ENCODE peak calls at places on chromosomes 13 and 19, in five cellular contexts. K is lower lobe of right lung, X is uterus, S is left ventricle myocardium inferior, D is body of pancreas. L is an unnamed sample.

GRCh38 chr13:41049480-41049879 is 11.8 kb upstream of the WBP4 start:
- DNase-seq in S (no peak), K (no peak), D (no peak), X (no peak), L (no peak)

GRCh38 chr13:31545616-31546015 is 193.7 kb upstream of the RXFP2 start:
- DNase-seq in S (no peak), D (no peak), X (no peak), K (no peak), L (no peak)

GRCh38 chr13:100689191-100689590 is 14.6 kb upstream of the TMTC4 start:
- DNase-seq in S (no peak), X (no peak), K (no peak), D (no peak), L (no peak)

GRCh38 chr19:10292206-10292788 is 2.5 kb downstream of the ICAM5 start:
- DNase-seq in D (peak), S (peak), X (peak), K (peak), L (peak)

GRCh38 chr13:107192289-107192688 is 624.4 kb upstream of the ARGLU1 start:
- DNase-seq in D (no peak), K (peak), X (no peak), S (no peak), L (no peak)

GRCh38 chr13:51057001-51057400 is 54.1 kb downstream of the C13orf42 start:
- DNase-seq in D (no peak), S (no peak), X (no peak), K (no peak), L (no peak)

GRCh38 chr19:17950310-17951150 is 16.4 kb upstream of the KCNN1 start:
- DNase-seq in D (no peak), K (no peak), S (peak), X (no peak), L (no peak)

GRCh38 chr13:44188257-44188656 is 185.4 kb upstream of the SERP2 start:
- DNase-seq in K (no peak), S (no peak), X (no peak), D (no peak), L (no peak)

GRCh38 chr13:30194906-30195305 is 112.4 kb downstream of the KATNAL1 start:
- DNase-seq in S (no peak), X (no peak), K (no peak), D (no peak), L (no peak)

GRCh38 chr13:21164631-21165030 is 11.7 kb downstream of the SKA3 start:
- DNase-seq in X (no peak), S (no peak), K (no peak), D (no peak), L (no peak)

GRCh38 chr19:29666634-29667389 is 1.6 kb downstream of the PLEKHF1 start:
- DNase-seq in K (peak), D (peak), X (peak), S (peak), L (peak)

GRCh38 chr19:7213628-7214328 is 80.4 kb downstream of the INSR start:
- DNase-seq in D (no peak), S (no peak), K (no peak), X (no peak), L (no peak)

GRCh38 chr19:39830847-39831246 is 3.1 kb downstream of the DYRK1B start:
- DNase-seq in D (no peak), K (no peak), X (no peak), S (no peak), L (no peak)

GRCh38 chr13:50222569-50223332 is 207.5 kb downstream of the KCNRG start:
- DNase-seq in S (peak), X (peak), D (peak), K (peak), L (no peak)

GRCh38 chr13:40137400-40137799 is 481.9 kb downstream of the COG6 start:
- DNase-seq in K (no peak), X (no peak), S (no peak), D (no peak), L (no peak)

GRCh38 chr13:48233097-48233885 is at the start of gene ITM2B:
- DNase-seq in S (peak), X (peak), K (peak), D (peak), L (peak)

GRCh38 chr13:34816118-34816517 is 126.0 kb upstream of the NBEA start:
- DNase-seq in K (no peak), S (no peak), D (no peak), X (no peak), L (no peak)

GRCh38 chr13:109593230-109593629 is 193.2 kb downstream of the IRS2 start:
- DNase-seq in S (no peak), X (no peak), D (no peak), K (no peak), L (no peak)

GRCh38 chr13:27442071-27442647 is 8.2 kb downstream of the MTIF3 start:
- DNase-seq in K (no peak), X (no peak), S (no peak), D (no peak), L (no peak)

GRCh38 chr19:28351761-28352160 is 861.2 kb downstream of the UQCRFS1 start:
- DNase-seq in S (no peak), X (no peak), K (no peak), D (no peak), L (no peak)

GRCh38 chr19:41799444-41800000 is 3.1 kb downstream of the CEACAM3 start:
- DNase-seq in D (no peak), K (no peak), S (no peak), X (no peak), L (no peak)

GRCh38 chr13:20728579-20729300 is 25.2 kb downstream of the IL17D start:
- DNase-seq in K (no peak), D (no peak), S (no peak), X (no peak), L (no peak)

GRCh38 chr19:43446746-43447489 is 18.5 kb downstream of the LYPD3 start:
- DNase-seq in K (peak), D (peak), S (peak), X (peak), L (peak)

GRCh38 chr19:5805465-5806132 is 732 bp downstream of the NRTN start:
- DNase-seq in K (peak), D (peak), S (peak), X (no peak), L (peak)

GRCh38 chr19:51777570-51778460 is 16.8 kb downstream of the FPR2 start:
- DNase-seq in K (peak), X (peak), S (peak), D (peak), L (peak)

GRCh38 chr13:21069561-21070004 is 8.2 kb upstream of the LATS2 start:
- DNase-seq in S (peak), D (no peak), X (peak), K (no peak), L (no peak)

GRCh38 chr19:33698576-33699435 is 77.1 kb downstream of the CHST8 start:
- DNase-seq in K (no peak), S (no peak), X (no peak), D (no peak), L (no peak)

GRCh38 chr19:58566989-58567388 is 6.1 kb downstream of the MZF1 start:
- DNase-seq in S (no peak), K (no peak), D (no peak), X (no peak), L (no peak)

GRCh38 chr13:51249767-51250741 is 27.9 kb downstream of the FAM124A start:
- DNase-seq in S (no peak), X (no peak), D (peak), K (no peak), L (no peak)

GRCh38 chr19:44581288-44581687 is 32.1 kb upstream of the IGSF23 start:
- DNase-seq in D (no peak), X (no peak), S (no peak), K (no peak), L (no peak)

GRCh38 chr13:33512880-33513554 is 227.5 kb upstream of the STARD13 start:
- DNase-seq in K (no peak), X (no peak), S (no peak), D (no peak), L (no peak)

GRCh38 chr19:46386996-46387712 is 26.2 kb downstream of the CCDC8 start:
- DNase-seq in X (no peak), S (no peak), D (no peak), K (peak), L (no peak)

GRCh38 chr13:95087746-95088305 is 213.4 kb downstream of the ABCC4 start:
- DNase-seq in X (no peak), K (no peak), D (no peak), S (no peak), L (no peak)

GRCh38 chr13:113155982-113156655 is 2.3 kb upstream of the PROZ start:
- DNase-seq in S (no peak), K (no peak), X (no peak), D (no peak), L (no peak)

GRCh38 chr19:13884726-13885591 is 8.0 kb downstream of the NANOS3 start:
- DNase-seq in D (peak), X (no peak), S (no peak), K (no peak), L (no peak)

GRCh38 chr13:26785845-26786630 is 25.5 kb upstream of the GPR12 start:
- DNase-seq in D (peak), X (no peak), K (no peak), S (no peak), L (peak)

GRCh38 chr13:96090240-96091101 is 564 bp downstream of the HS6ST3 start:
- DNase-seq in D (peak), S (peak), X (peak), K (no peak), L (peak)

GRCh38 chr13:102584423-102584822 is 12.4 kb upstream of the TPP2 start:
- DNase-seq in S (no peak), X (no peak), D (no peak), K (no peak), L (no peak)

GRCh38 chr13:102587916-102588315 is 8.9 kb upstream of the TPP2 start:
- DNase-seq in S (no peak), K (no peak), X (no peak), D (no peak), L (no peak)

GRCh38 chr13:102591988-102592781 is 4.6 kb upstream of the TPP2 start:
- DNase-seq in D (peak), X (peak), S (peak), K (peak), L (peak)

GRCh38 chr13:102586615-102587014 is 10.2 kb upstream of the TPP2 start:
- DNase-seq in X (no peak), D (no peak), K (no peak), S (no peak), L (no peak)

GRCh38 chr13:102589291-102589822 is 7.4 kb upstream of the TPP2 start:
- DNase-seq in X (no peak), S (no peak), D (no peak), K (no peak), L (no peak)
- TF ChIP-seq CTCF in X (no peak), S (no peak), D (no peak), K (no peak), L (no peak)

GRCh38 chr19:741506-742131 is 9.3 kb upstream of the MISP start:
- DNase-seq in X (no peak), S (no peak), K (no peak), D (no peak), L (peak)
- TF ChIP-seq CTCF in X (no peak), S (peak), K (no peak), D (no peak), L (no peak)

DNA sequence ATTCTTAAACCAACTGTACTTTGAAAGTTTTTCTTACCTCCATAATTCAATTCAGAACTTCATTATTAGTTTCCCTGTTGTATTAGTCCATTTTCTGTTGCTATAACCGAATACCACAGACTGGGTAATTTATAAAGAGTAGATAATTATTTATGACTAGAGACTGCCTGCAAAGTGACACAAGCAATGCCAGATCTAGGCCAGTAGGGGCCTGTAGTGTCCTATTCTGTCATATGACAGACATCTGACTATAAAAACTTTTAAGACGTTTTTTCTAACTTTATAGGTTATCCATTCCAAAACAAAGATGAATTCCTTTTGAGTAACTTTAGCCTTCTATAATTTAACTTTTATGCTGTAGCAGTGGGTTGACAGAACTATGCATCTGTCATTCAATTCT is 2783.8 kb downstream of the PCDH9 start:
- DNase-seq in S (no peak), K (no peak), X (no peak), D (no peak), L (no peak)
- TF ChIP-seq CTCF in S (no peak), K (no peak), X (no peak), D (no peak), L (peak)

GRCh38 chr19:19320362-19321142 is at the start of the genes MAU2 and SUGP1:
- DNase-seq in X (peak), D (peak), S (peak), K (peak), L (peak)
- TF ChIP-seq CTCF in X (peak), D (peak), S (peak), K (peak), L (no peak)

DNA sequence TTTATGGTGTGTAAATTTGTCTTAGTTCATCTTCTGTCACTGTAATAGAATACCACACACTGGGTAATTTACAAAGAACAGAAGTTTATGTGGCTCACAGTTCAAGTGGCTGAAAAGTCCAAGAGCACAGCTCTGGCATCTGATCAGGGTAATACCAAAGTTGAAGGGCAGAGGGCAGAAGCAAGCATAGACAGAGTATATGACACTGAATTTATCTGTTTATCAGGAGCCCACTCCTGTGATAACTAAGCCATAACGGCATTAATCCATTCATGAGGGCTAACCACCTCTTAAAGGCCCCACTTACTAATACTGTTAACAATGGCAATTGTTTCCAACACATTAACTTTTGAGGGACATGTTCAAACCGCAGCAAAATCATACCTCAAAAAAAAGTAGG is 4.0 kb upstream of the RFXAP start:
- DNase-seq in K (no peak), S (no peak), D (no peak), X (no peak), L (no peak)
- TF ChIP-seq CTCF in K (peak), S (peak), D (no peak), X (no peak), L (peak)

GRCh38 chr19:49432141-49433073 is 7.2 kb downstream of the GFY start:
- DNase-seq in K (no peak), S (no peak), X (no peak), D (no peak), L (no peak)
- TF ChIP-seq CTCF in K (no peak), S (no peak), X (no peak), D (no peak), L (no peak)

DNA sequence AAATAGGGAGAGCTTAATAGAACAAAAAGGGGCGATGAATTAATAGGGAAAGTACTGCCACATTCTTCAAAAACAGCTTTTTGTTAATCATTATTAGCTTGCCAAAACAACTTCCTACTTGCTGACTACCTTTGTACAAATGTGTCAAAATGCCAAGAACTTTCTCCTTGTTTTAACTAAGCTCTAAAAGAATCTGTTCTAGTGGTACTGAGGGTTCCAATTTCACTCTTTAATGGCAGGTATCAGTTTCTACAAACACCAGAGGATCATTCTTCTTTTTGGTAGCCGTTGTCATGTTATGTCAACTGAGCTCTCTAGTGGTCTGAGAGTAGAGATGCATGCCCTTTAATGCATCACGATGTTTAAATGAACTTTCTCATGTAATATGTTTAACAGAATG is 29.4 kb upstream of the FBXL3 start:
- DNase-seq in X (no peak), K (no peak), D (no peak), S (no peak), L (no peak)
- TF ChIP-seq CTCF in X (no peak), K (no peak), D (no peak), S (no peak), L (no peak)